ENCODE peak calls at places on chromosome 15, in eight cellular contexts. Q is AG08396; N is non-pigmented ciliary epithelial cell; Y is astrocyte; J is psoas muscle; W is heart right ventricle; M is glomerular endothelial cell; K is activated CD4-positive, alpha-beta T cell treated with anti-CD3 and anti-CD28 coated beads, Interleukin-2, amount 10 ng/mL, durations not matched to agents 7 days and 5 days. B is an unnamed sample.

GRCh38 chr15:73799466-73799865 is 46.3 kb upstream of the INSYN1 start:
- DNase-seq in Q (no peak), N (no peak), Y (peak; percentile 56), J (no peak), W (no peak), M (no peak), K (no peak), B (no peak)

GRCh38 chr15:98548172-98548971 is 100.0 kb upstream of the IGF1R start:
- DNase-seq in Q (peak; percentile 86), N (no peak), Y (peak; percentile 50), J (peak; percentile 74), W (peak; percentile 70), M (no peak), K (peak; percentile 16), B (peak; percentile 34)

GRCh38 chr15:78070049-78070698 is 7.3 kb downstream of the TBC1D2B start:
- DNase-seq in Q (no peak), N (no peak), Y (no peak), J (no peak), W (no peak), M (no peak), K (peak; percentile 57), B (no peak)

GRCh38 chr15:70053006-70053702 is 44.6 kb downstream of the TLE3 start:
- DNase-seq in Q (no peak), N (no peak), Y (no peak), J (no peak), W (no peak), M (no peak), K (no peak), B (no peak)

GRCh38 chr15:62110000-62110851 is 43.4 kb downstream of the C2CD4A start:
- DNase-seq in Q (peak; percentile 27), N (no peak), Y (peak; percentile 68), J (no peak), W (no peak), M (no peak), K (no peak), B (no peak)

GRCh38 chr15:58398053-58398452 is 33.7 kb upstream of the LIPC start:
- DNase-seq in Q (no peak), N (no peak), Y (no peak), J (no peak), W (no peak), M (no peak), K (no peak), B (no peak)

GRCh38 chr15:33309602-33310276 is 1.0 kb upstream of the RYR3 start:
- DNase-seq in Q (no peak), N (no peak), Y (no peak), J (peak; percentile 33), W (no peak), M (no peak), K (no peak), B (no peak)

GRCh38 chr15:62847900-62848489 is 194.6 kb upstream of the TPM1 start:
- DNase-seq in Q (peak; percentile 43), N (no peak), Y (peak; percentile 27), J (peak; percentile 75), W (peak; percentile 74), M (peak; percentile 62), K (peak; percentile 44), B (peak; percentile 44)

GRCh38 chr15:31215490-31216209 is 111.0 kb upstream of the KLF13 start:
- DNase-seq in Q (peak; percentile 88), N (no peak), Y (peak; percentile 12), J (peak; percentile 76), W (peak; percentile 91), M (no peak), K (peak; percentile 84), B (peak; percentile 83)

GRCh38 chr15:94480289-94480834 is 249.0 kb downstream of the MCTP2 start:
- DNase-seq in Q (no peak), N (no peak), Y (no peak), J (no peak), W (no peak), M (no peak), K (no peak), B (no peak)

GRCh38 chr15:69697913-69698312 is 245.3 kb downstream of the RPLP1 start:
- DNase-seq in Q (no peak), N (no peak), Y (no peak), J (no peak), W (peak; percentile 35), M (no peak), K (no peak), B (no peak)

GRCh38 chr15:43854801-43855200 is 28.0 kb downstream of the WDR76 start:
- DNase-seq in Q (no peak), N (no peak), Y (no peak), J (no peak), W (no peak), M (no peak), K (no peak), B (no peak)

B was measured in gastrocnemius medialis.